ENCODE peak calls at places on chromosomes 12 and 14, in eight cellular contexts. I is PC-9, L is psoas muscle, T is A549, R is tibial nerve, J is gastrocnemius medialis, K is stomach, E is lung. H is an unnamed sample. For H3K4me1, the result is how much of the 10 kb centered on the place peaks cover.

GRCh38 chr14:66572836-66573235 is 64.9 kb downstream of the GPHN start:
- DNase-seq in I (no peak), L (no peak), T (no peak), R (no peak), J (no peak), K (no peak), E (no peak), H (no peak)

GRCh38 chr14:93977790-93978581 is 1.6 kb upstream of the ASB2 start:
- DNase-seq in I (no peak), L (no peak), T (no peak), R (no peak), J (no peak), K (no peak), E (no peak), H (no peak)

GRCh38 chr12:44021471-44021971 is 185.6 kb downstream of the TMEM117 start:
- DNase-seq in I (no peak), L (no peak), T (no peak), R (no peak), J (no peak), K (no peak), E (no peak), H (no peak)

GRCh38 chr14:54220122-54220691 is 176.6 kb upstream of the CDKN3 start:
- DNase-seq in I (no peak), L (peak), T (no peak), R (no peak), J (no peak), K (no peak), E (no peak), H (no peak)

GRCh38 chr12:92794814-92795213 is 92.0 kb downstream of the PLEKHG7 start:
- DNase-seq in I (no peak), L (no peak), T (no peak), R (no peak), J (no peak), K (no peak), E (no peak), H (no peak)

GRCh38 chr14:55580401-55581010 is 499 bp downstream of the KTN1 start:
- DNase-seq in I (no peak), L (peak), T (peak), R (no peak), J (no peak), K (peak), E (peak), H (peak)

GRCh38 chr12:5615760-5616159 is 183.9 kb downstream of the NTF3 start:
- DNase-seq in I (no peak), L (no peak), T (no peak), R (no peak), J (no peak), K (no peak), E (no peak), H (no peak)

GRCh38 chr14:54893151-54893760 is 9.4 kb downstream of the GCH1 start:
- DNase-seq in I (peak), L (no peak), T (peak), R (no peak), J (no peak), K (no peak), E (no peak), H (no peak)

GRCh38 chr12:57519758-57520007 is 631 bp downstream of the DDIT3 start:
- DNase-seq in I (no peak), L (no peak), T (no peak), R (no peak), J (no peak), K (no peak), E (no peak), H (no peak)

GRCh38 chr14:70955543-70956480 is 48.6 kb downstream of the PCNX1 start:
- DNase-seq in I (peak), L (no peak), T (peak), R (no peak), J (no peak), K (no peak), E (no peak), H (no peak)

GRCh38 chr12:102371177-102371576 is 109.2 kb downstream of the IGF1 start:
- DNase-seq in I (no peak), L (no peak), T (no peak), R (no peak), J (no peak), K (no peak), E (no peak), H (no peak)

GRCh38 chr14:37594238-37594915 is 672 bp downstream of the FOXA1 start:
- DNase-seq in I (peak), L (no peak), T (peak), R (peak), J (no peak), K (peak), E (peak), H (no peak)

GRCh38 chr12:1878214-1878613 is 40.2 kb downstream of the CACNA2D4 start:
- DNase-seq in I (no peak), L (no peak), T (no peak), R (no peak), J (no peak), K (no peak), E (peak), H (no peak)

GRCh38 chr12:49061157-49061650 is 610 bp upstream of the KMT2D start:
- DNase-seq in I (no peak), L (no peak), T (no peak), R (no peak), J (no peak), K (no peak), E (no peak), H (no peak)

GRCh38 chr12:126772171-126772864 is 1494.7 kb upstream of the TMEM132C start:
- DNase-seq in I (peak), L (no peak), T (peak), R (no peak), J (no peak), K (no peak), E (no peak), H (no peak)

GRCh38 chr14:31128601-31129526 is 78.7 kb downstream of the HECTD1 start:
- DNase-seq in I (no peak), L (no peak), T (no peak), R (no peak), J (no peak), K (no peak), E (no peak), H (no peak)

GRCh38 chr12:72272731-72273498 is 745 bp downstream of the TRHDE start:
- DNase-seq in I (no peak), L (no peak), T (no peak), R (no peak), J (no peak), K (no peak), E (no peak), H (peak)

GRCh38 chr12:131218291-131219172 is 264.8 kb downstream of the ADGRD1 start:
- DNase-seq in I (no peak), L (no peak), T (peak), R (no peak), J (no peak), K (no peak), E (no peak), H (no peak)

GRCh38 chr12:95870897-95871296 is 12.1 kb downstream of the SNRPF start:
- DNase-seq in I (no peak), L (no peak), T (no peak), R (no peak), J (no peak), K (no peak), E (no peak), H (no peak)

GRCh38 chr12:110531741-110532333 is 29.7 kb downstream of the RAD9B start:
- DNase-seq in I (no peak), L (no peak), T (no peak), R (no peak), J (no peak), K (no peak), E (no peak), H (no peak)

GRCh38 chr12:51270067-51270846 is at the start of gene SMAGP:
- DNase-seq in I (peak), L (peak), T (peak), R (no peak), J (no peak), K (peak), E (peak), H (peak)

GRCh38 chr12:31590730-31591307 is at the start of gene DENND5B:
- DNase-seq in I (no peak), L (peak), T (peak), R (peak), J (peak), K (peak), E (peak), H (peak)

GRCh38 chr14:61558271-61558670 is 137.0 kb upstream of the HIF1A start:
- DNase-seq in I (no peak), L (no peak), T (no peak), R (no peak), J (no peak), K (no peak), E (no peak), H (no peak)

GRCh38 chr12:15651381-15651780 is 137.8 kb downstream of the EPS8 start:
- DNase-seq in I (no peak), L (no peak), T (no peak), R (no peak), J (no peak), K (no peak), E (no peak), H (no peak)

GRCh38 chr14:68932686-68933085 is 46.4 kb downstream of the ACTN1 start:
- DNase-seq in I (no peak), L (no peak), T (no peak), R (no peak), J (no peak), K (no peak), E (no peak), H (no peak)

GRCh38 chr14:90599748-90600507 is 203.1 kb downstream of the CALM1 start:
- DNase-seq in I (peak), L (no peak), T (peak), R (no peak), J (no peak), K (no peak), E (no peak), H (no peak)

GRCh38 chr14:89408907-89409675 is 7.9 kb downstream of the FOXN3 start:
- DNase-seq in I (no peak), L (no peak), T (no peak), R (no peak), J (no peak), K (no peak), E (no peak), H (peak)

GRCh38 chr12:123714302-123714627 is 2.1 kb downstream of the ATP6V0A2 start:
- DNase-seq in I (no peak), L (no peak), T (no peak), R (no peak), J (no peak), K (no peak), E (no peak), H (no peak)

GRCh38 chr12:132125736-132126135 is 18.4 kb downstream of the DDX51 start:
- DNase-seq in I (no peak), L (no peak), T (no peak), R (no peak), J (no peak), K (no peak), E (no peak), H (no peak)

GRCh38 chr14:84375235-84375634 is 1154.7 kb upstream of the FLRT2 start:
- DNase-seq in I (no peak), L (no peak), T (no peak), R (no peak), J (no peak), K (no peak), E (no peak), H (no peak)

GRCh38 chr12:108907861-108908302 is 28.0 kb downstream of the DAO start:
- DNase-seq in I (peak), L (no peak), T (peak), R (no peak), J (peak), K (no peak), E (no peak), H (peak)

GRCh38 chr12:108906971-108907370 is 27.1 kb downstream of the DAO start:
- DNase-seq in I (no peak), L (no peak), T (no peak), R (no peak), J (no peak), K (no peak), E (no peak), H (no peak)

DNA sequence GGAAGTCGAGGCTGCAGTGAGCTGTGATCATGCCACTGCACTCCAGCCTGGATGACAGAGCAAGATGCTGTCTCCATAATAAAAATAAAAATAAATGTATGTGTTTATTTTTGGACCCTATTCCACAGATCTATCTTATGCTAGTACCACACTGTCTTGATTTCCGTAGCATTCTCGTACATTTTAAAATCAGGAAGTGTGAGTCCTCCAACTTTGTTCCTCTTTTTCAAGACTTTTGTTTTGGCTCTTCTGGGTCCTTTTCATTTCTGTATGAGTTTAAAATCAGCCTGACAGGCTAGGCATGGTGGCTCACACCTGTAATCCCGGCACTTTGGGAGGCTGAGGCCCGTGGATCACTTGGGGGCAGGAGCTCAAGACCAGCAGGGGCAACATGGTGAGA is 25.8 kb downstream of the DAO start:
- DNase-seq in I (no peak), L (no peak), T (no peak), R (no peak), J (no peak), K (no peak), E (no peak), H (no peak)
- H3K27ac ChIP-seq in I (no peak), L (no peak), T (no peak), R (no peak), J (no peak), K (peak), E (no peak), H (no peak)

GRCh38 chr12:46383654-46384450 is 11.3 kb upstream of the SLC38A2 start:
- DNase-seq in I (peak), L (peak), T (peak), R (peak), J (peak), K (peak), E (peak), H (peak)
- H3K4me1 ChIP-seq in I (under half), L (under half), T (under half), R (half or more), J (under half), K (under half), E (under half), H (under half)

GRCh38 chr12:56377310-56377988 is 14.8 kb upstream of the APOF start:
- DNase-seq in I (no peak), L (no peak), T (peak), R (no peak), J (no peak), K (no peak), E (no peak), H (no peak)
- TF ChIP-seq CTCF in I (no peak), L (no peak), T (no peak), R (no peak), J (no peak), K (no peak), E (no peak), H (no peak)

DNA sequence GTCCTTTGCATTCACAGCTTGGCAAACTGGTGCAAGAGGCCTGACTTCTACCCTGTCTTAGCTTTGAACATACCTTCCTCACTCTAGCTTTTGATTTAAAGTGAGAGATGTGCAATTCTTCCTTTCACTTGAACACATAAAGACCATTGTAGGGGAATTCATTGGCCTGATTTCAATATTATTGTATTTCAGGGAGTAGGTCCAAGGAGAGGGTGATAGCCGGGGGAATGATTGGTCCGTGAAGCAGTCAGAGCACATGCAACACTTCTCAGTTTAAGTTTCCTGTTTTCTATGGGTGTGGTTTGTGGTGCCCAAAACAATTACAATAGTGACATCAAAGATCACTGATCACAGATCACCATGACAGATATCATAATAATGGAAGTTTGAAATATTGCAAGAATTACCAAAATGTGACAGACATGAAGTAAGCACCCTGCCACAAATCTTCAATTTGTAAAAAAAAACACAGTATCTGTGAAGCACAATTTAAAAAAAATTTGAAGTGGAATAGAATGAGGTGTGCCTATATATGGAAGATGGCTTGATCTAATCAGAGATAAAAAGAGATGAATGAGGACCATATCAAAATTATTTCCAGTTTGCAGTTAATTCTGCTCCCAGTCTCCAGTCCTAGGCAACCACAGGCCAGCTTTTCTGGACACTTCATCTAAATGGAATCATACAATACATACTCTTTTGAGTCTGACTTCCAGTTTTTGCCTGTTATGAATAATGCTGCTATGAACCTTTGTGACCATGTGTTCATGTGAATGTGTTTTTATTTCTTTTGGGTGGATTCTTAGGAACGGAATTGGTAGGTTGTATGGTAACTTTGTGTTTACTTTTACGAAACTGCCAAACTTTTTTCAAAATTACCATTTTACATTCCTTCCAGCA is 23.2 kb downstream of the BORCS5 start:
- DNase-seq in I (no peak), L (no peak), T (no peak), R (no peak), J (no peak), K (no peak), E (no peak), H (no peak)
- H3K27ac ChIP-seq in I (no peak), L (no peak), T (peak), R (peak), J (no peak), K (peak), E (no peak), H (peak)

GRCh38 chr12:64685076-64685475 is 74.1 kb downstream of the GNS start:
- DNase-seq in I (no peak), L (no peak), T (no peak), R (no peak), J (no peak), K (no peak), E (no peak), H (no peak)
- H3K4me1 ChIP-seq in I (under half), L (under half), T (under half), R (under half), J (under half), K (under half), E (under half), H (under half)

DNA sequence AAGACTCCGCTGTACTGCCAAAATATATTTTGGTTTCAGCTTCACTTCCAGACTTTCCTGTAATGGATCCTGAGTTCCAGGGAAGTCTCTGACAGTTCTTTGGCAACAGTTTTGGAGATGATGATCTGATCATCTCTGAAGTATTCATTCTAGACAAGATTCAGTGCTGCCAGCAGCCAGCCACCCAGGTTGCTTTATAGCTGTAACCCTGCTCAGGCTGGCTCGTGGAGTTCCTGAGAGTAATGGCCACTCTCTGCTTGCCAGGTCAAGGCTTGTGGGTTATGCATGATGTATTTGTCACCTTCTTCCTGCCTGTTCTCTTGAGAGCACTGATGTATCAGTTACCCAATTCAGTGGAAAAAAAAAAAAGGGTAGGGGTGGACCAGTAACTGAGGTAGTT is 124.3 kb downstream of the PPHLN1 start:
- DNase-seq in I (no peak), L (peak), T (no peak), R (no peak), J (no peak), K (no peak), E (no peak), H (no peak)
- TF ChIP-seq CTCF in I (no peak), L (no peak), T (no peak), R (no peak), J (no peak), K (no peak), E (no peak), H (no peak)

GRCh38 chr12:109448272-109448671 is 28.8 kb downstream of the KCTD10 start:
- DNase-seq in I (no peak), L (no peak), T (no peak), R (no peak), J (no peak), K (no peak), E (no peak), H (no peak)
- H3K27ac ChIP-seq in I (no peak), L (no peak), T (no peak), R (no peak), J (no peak), K (no peak), E (no peak), H (no peak)